ENCODE peak calls at places on chromosome 19, in five cellular contexts. F, I, O, N and R are unnamed samples.

GRCh38 chr19:5343848-5344247 is 3.2 kb upstream of the PTPRS start:
- DNase-seq in F (no peak), I (no peak), O (no peak), N (peak; percentile 52), R (peak; percentile 81)

GRCh38 chr19:4713384-4713951 is 10.2 kb downstream of the DPP9 start:
- DNase-seq in F (peak; percentile 87), I (peak; percentile 85), O (peak; percentile 94), N (peak; percentile 91), R (peak; percentile 95)

GRCh38 chr19:17975032-17975431 is 8.1 kb downstream of the KCNN1 start:
- DNase-seq in F (no peak), I (no peak), O (no peak), N (no peak), R (no peak)

GRCh38 chr19:50258918-50259372 is 55.5 kb downstream of the MYH14 start:
- DNase-seq in F (no peak), I (no peak), O (no peak), N (no peak), R (no peak)

GRCh38 chr19:28558783-28559182 is 654.2 kb downstream of the UQCRFS1 start:
- DNase-seq in F (no peak), I (no peak), O (no peak), N (no peak), R (no peak)

GRCh38 chr19:2507109-2507508 is 31.2 kb downstream of the GADD45B start:
- DNase-seq in F (no peak), I (no peak), O (peak; percentile 75), N (peak; percentile 62), R (peak; percentile 58)

GRCh38 chr19:12751635-12752034 is at the start of gene BEST2:
- DNase-seq in F (no peak), I (no peak), O (no peak), N (no peak), R (no peak)

GRCh38 chr19:13574933-13575332 is 68.7 kb upstream of the CACNA1A start:
- DNase-seq in F (no peak), I (no peak), O (peak; percentile 16), N (no peak), R (peak; percentile 50)

GRCh38 chr19:41702208-41702651 is 6.2 kb upstream of the CEACAM5 start:
- DNase-seq in F (no peak), I (no peak), O (no peak), N (no peak), R (peak; percentile 43)

GRCh38 chr19:29843180-29844051 is 31.6 kb downstream of the CCNE1 start:
- DNase-seq in F (no peak), I (peak; percentile 36), O (no peak), N (peak; percentile 23), R (no peak)

GRCh38 chr19:48203794-48204628 is 33.5 kb downstream of the ZSWIM9 start:
- DNase-seq in F (peak; percentile 89), I (peak; percentile 93), O (peak; percentile 95), N (peak; percentile 90), R (peak; percentile 90)

GRCh38 chr19:55210120-55210493 is 806 bp upstream of the PTPRH start:
- DNase-seq in F (peak; percentile 28), I (no peak), O (peak; percentile 88), N (peak; percentile 89), R (peak; percentile 92)

GRCh38 chr19:7787602-7788177 is 24.6 kb downstream of the CLEC4M start:
- DNase-seq in F (no peak), I (no peak), O (no peak), N (no peak), R (no peak)

GRCh38 chr19:14479985-14480694 is 5.0 kb upstream of the PTGER1 start:
- DNase-seq in F (no peak), I (peak; percentile 48), O (no peak), N (no peak), R (no peak)

GRCh38 chr19:15635016-15635805 is 5.5 kb upstream of the CYP4F3 start:
- DNase-seq in F (no peak), I (no peak), O (no peak), N (no peak), R (no peak)

GRCh38 chr19:32166238-32166637 is 179.2 kb upstream of the ZNF507 start:
- DNase-seq in F (no peak), I (no peak), O (no peak), N (no peak), R (no peak)

GRCh38 chr19:23823952-23824389 is 65.3 kb upstream of the ZNF681 start:
- DNase-seq in F (no peak), I (no peak), O (no peak), N (no peak), R (no peak)

GRCh38 chr19:7670150-7670784 is 1.4 kb downstream of the RETN start:
- DNase-seq in F (no peak), I (no peak), O (no peak), N (no peak), R (no peak)

GRCh38 chr19:16883518-16883917 is 5.3 kb upstream of the F2RL3 start:
- DNase-seq in F (no peak), I (no peak), O (no peak), N (no peak), R (no peak)

GRCh38 chr19:15787611-15788155 is at the start of gene OR10H5:
- DNase-seq in F (no peak), I (no peak), O (no peak), N (no peak), R (no peak)

GRCh38 chr19:21697698-21698097 is 69.7 kb downstream of the ZNF100 start:
- DNase-seq in F (no peak), I (no peak), O (no peak), N (no peak), R (no peak)

GRCh38 chr19:29706635-29707034 is 8.4 kb downstream of the C19orf12 start:
- DNase-seq in F (no peak), I (no peak), O (no peak), N (no peak), R (no peak)

GRCh38 chr19:48735031-48735615 is 5.3 kb downstream of the RASIP1 start:
- DNase-seq in F (no peak), I (no peak), O (no peak), N (no peak), R (no peak)

GRCh38 chr19:19597809-19598306 is 20.6 kb downstream of the PBX4 start:
- DNase-seq in F (no peak), I (no peak), O (no peak), N (no peak), R (no peak)

GRCh38 chr19:47609885-47610545 is 1.1 kb downstream of the BICRA start:
- DNase-seq in F (peak; percentile 33), I (peak; percentile 45), O (no peak), N (peak; percentile 45), R (peak; percentile 48)

GRCh38 chr19:48480151-48480475 is 10.9 kb downstream of the CYTH2 start:
- DNase-seq in F (peak; percentile 73), I (peak; percentile 70), O (no peak), N (peak; percentile 39), R (peak; percentile 41)

GRCh38 chr19:46840157-46840942 is 10.3 kb downstream of the AP2S1 start:
- DNase-seq in F (peak; percentile 59), I (no peak), O (no peak), N (peak; percentile 44), R (peak; percentile 66)

GRCh38 chr19:5948697-5949564 is 29.0 kb downstream of the RANBP3 start:
- DNase-seq in F (no peak), I (no peak), O (no peak), N (no peak), R (no peak)

GRCh38 chr19:57465680-57466381 is 8.9 kb upstream of the VN1R1 start:
- DNase-seq in F (no peak), I (no peak), O (peak; percentile 59), N (peak; percentile 10), R (peak; percentile 23)

GRCh38 chr19:49468746-49469447 is 5.1 kb upstream of the FLT3LG start:
- DNase-seq in F (peak; percentile 84), I (peak; percentile 80), O (no peak), N (no peak), R (peak; percentile 75)

GRCh38 chr19:7860166-7860901 is 13.9 kb downstream of the PRR36 start:
- DNase-seq in F (no peak), I (no peak), O (no peak), N (no peak), R (no peak)

GRCh38 chr19:33580645-33581037 is 41.1 kb upstream of the CHST8 start:
- DNase-seq in F (no peak), I (no peak), O (no peak), N (no peak), R (no peak)

GRCh38 chr19:35629332-35629633 is 447 bp downstream of the RBM42 start:
- DNase-seq in F (no peak), I (no peak), O (no peak), N (no peak), R (no peak)
- TF ChIP-seq CTCF in F (no peak), I (no peak), O (no peak), N (no peak), R (no peak)

DNA sequence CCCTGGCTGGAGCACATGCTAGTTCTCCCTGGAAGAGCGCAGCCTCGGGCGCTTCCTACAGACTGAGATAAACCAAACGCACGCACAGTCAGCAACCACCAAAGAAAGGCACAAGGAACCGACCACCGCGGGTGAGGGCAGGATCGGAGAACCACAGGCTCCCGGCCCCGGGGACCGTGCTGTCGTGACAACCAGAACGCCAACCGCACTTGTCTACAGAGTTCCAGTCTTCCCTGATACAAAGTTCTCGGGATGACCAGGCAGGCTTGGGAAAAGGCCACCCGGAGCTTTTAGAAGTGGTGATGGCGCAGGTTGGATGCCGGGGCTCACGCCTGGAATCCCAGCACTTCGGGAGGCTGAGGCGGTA is 33.1 kb upstream of the CACTIN start:
- DNase-seq in F (no peak), I (no peak), O (no peak), N (no peak), R (no peak)
- H3K4me3 ChIP-seq in F (no peak overlapping the region), I (no peak overlapping the region), O (no peak overlapping the region), N (no peak overlapping the region), R (no peak overlapping the region)

DNA sequence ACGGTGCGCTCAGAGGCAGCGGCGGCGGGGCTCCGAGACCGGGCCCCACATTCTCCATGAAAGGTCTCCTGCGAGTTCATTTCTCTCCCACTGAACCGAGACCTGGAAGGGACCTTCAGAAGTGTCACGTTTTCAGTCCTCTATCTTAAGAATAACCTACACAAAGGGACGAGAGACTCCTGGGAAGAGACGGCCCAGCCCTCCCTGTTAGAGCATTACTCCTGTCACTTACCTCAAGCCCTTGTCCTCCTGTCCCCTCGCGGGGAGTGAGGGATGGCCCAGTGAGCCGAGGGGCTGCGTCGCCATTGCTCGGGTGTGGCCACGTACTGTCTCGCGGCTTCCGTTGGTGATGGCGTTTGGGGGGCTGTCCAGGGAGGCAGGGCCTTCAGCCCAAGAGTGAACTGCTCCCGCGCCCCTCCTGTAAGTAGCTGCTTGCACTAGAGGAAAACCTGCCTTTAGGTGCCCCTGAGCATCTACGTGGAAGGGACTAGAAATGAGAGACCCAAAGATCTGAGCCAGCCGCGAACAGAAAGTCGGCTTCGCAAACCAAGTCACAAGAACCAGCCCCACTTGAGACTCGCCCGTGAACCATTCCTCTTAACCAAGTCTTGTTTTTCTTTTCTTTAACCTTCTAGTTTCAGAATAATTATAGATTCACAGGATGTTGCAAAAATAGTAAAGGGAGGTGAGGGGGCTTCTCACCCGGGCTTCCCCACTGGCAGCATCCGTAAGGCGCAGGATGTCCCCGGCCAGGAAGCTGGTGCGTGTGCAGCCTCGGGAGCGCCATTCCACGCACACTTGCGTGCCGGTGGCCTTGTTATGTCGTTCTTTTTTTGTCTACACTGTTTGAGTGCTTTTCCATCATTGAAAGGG is 21.1 kb upstream of the NDUFS7 start:
- DNase-seq in F (no peak), I (no peak), O (no peak), N (no peak), R (no peak)
- TF ChIP-seq CTCF in F (no peak), I (no peak), O (no peak), N (no peak), R (no peak)

DNA sequence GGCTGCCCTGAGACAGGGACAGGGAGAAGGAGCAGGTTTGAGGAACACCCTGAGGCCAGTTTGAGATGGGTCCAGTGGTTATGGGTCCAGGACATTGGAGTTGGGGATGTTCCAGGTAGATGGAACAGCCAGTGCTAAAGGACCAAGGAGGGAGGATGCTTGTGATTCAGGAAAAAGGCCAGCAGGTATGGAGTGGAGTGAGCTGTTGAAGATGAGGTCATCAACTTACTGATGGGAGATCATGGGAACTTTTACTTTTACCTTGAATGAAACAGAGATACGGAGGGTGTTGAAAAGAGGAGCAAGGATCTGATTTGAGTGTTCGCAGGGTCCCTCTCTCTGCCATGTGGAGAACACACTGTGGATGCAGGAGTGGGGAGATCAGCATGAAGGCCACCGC is 25.5 kb downstream of the SPTBN4 start:
- DNase-seq in F (no peak), I (no peak), O (no peak), N (no peak), R (no peak)
- H3K4me3 ChIP-seq in F (no peak overlapping the region), I (no peak overlapping the region), O (no peak overlapping the region), N (no peak overlapping the region), R (no peak overlapping the region)